ENCODE peak calls at places on chromosomes 13 and 19, in four cellular contexts. M is NCI-H510A, O is NCI-H1417 treated with DMSO at 0.1 percent for 48 hours, Y is astrocyte of the spinal cord. D is an unnamed sample.

GRCh38 chr13:113742445-113743120 is 16.4 kb upstream of the TMEM255B start:
- DNase-seq in M (no peak), O (no peak), Y (no peak), D (no peak)

GRCh38 chr19:29849234-29849633 is 37.4 kb downstream of the CCNE1 start:
- DNase-seq in M (no peak), O (no peak), Y (no peak), D (no peak)

GRCh38 chr19:2271516-2272103 is 10.4 kb downstream of the PEAK3 start:
- DNase-seq in M (no peak), O (no peak), Y (peak), D (peak)

GRCh38 chr19:50040967-50041366 is 15.2 kb downstream of the ZNF473 start:
- DNase-seq in M (no peak), O (no peak), Y (no peak), D (no peak)

GRCh38 chr19:49315111-49315510 is 9.9 kb downstream of the SLC6A16 start:
- DNase-seq in M (no peak), O (no peak), Y (no peak), D (no peak)

GRCh38 chr19:19067276-19068072 is 3.7 kb downstream of the SLC25A42 start:
- DNase-seq in M (no peak), O (no peak), Y (no peak), D (no peak)

GRCh38 chr13:65378484-65378883 is 1851.7 kb downstream of the PCDH9 start:
- DNase-seq in M (no peak), O (no peak), Y (no peak), D (no peak)

GRCh38 chr13:51397262-51397933 is 55.4 kb downstream of the INTS6 start:
- DNase-seq in M (no peak), O (no peak), Y (peak), D (peak)

GRCh38 chr13:24612726-24613125 is 67.5 kb upstream of the ATP12A start:
- DNase-seq in M (no peak), O (no peak), Y (no peak), D (no peak)

GRCh38 chr13:112779856-112780604 is 90.2 kb downstream of the ATP11A start:
- DNase-seq in M (no peak), O (no peak), Y (no peak), D (peak)

GRCh38 chr13:111204438-111205177 is 89.5 kb downstream of the ARHGEF7 start:
- DNase-seq in M (no peak), O (no peak), Y (peak), D (peak)

GRCh38 chr19:46716013-46716671 is 772 bp downstream of the PRKD2 start:
- DNase-seq in M (peak), O (no peak), Y (no peak), D (no peak)

GRCh38 chr19:4970558-4971423 is 1.9 kb downstream of the KDM4B start:
- DNase-seq in M (no peak), O (no peak), Y (peak), D (peak)

GRCh38 chr13:105338044-105338443 is 1197.4 kb downstream of the EFNB2 start:
- DNase-seq in M (no peak), O (no peak), Y (no peak), D (no peak)

GRCh38 chr19:50537769-50538230 is 24.1 kb upstream of the ASPDH start:
- DNase-seq in M (no peak), O (peak), Y (peak), D (peak)

D was measured in choroid plexus epithelial cell.